ENCODE peak calls at places on chromosome 21, in four cellular contexts. O is anterior cingulate cortex, E is endodermal cell, Q is neural progenitor cell. B is an unnamed sample.
A peak's percentile ranks its signal among the peaks of the same experiment; 100 is the strongest.

GRCh38 chr21:26782754-26783153 is 62.5 kb downstream of the ADAMTS1 start:
- DNase-seq in O (no peak), Q (no peak), E (no peak), B (no peak)

GRCh38 chr21:42722808-42723470 is 69.5 kb downstream of the PDE9A start:
- DNase-seq in Q (no peak), E (no peak), O (no peak), B (no peak)

GRCh38 chr21:26191609-26192008 is 21.0 kb upstream of the APP start:
- DNase-seq in Q (no peak), O (no peak), E (no peak), B (no peak)

GRCh38 chr21:42107881-42108553 is 36.9 kb downstream of the UMODL1 start:
- DNase-seq in E (peak; percentile 91), O (no peak), Q (peak; percentile 81), B (peak; percentile 30)

GRCh38 chr21:42535602-42536171 is 22.0 kb downstream of the SLC37A1 start:
- DNase-seq in O (no peak), Q (no peak), E (no peak), B (no peak)

GRCh38 chr21:46667735-46668380 is 32.4 kb downstream of the PRMT2 start:
- DNase-seq in E (peak; percentile 85), O (no peak), Q (peak; percentile 79), B (no peak)

GRCh38 chr21:45358261-45358670 is 46.7 kb upstream of the COL18A1 start:
- DNase-seq in E (no peak), O (no peak), Q (no peak), B (no peak)

GRCh38 chr21:43303240-43304178 is 123.4 kb downstream of the SIK1 start:
- DNase-seq in E (no peak), Q (no peak), O (no peak), B (no peak)

GRCh38 chr21:25862596-25862995 is 127.8 kb downstream of the GABPA start:
- DNase-seq in E (no peak), Q (peak; percentile 32), O (no peak), B (no peak)

GRCh38 chr21:33760641-33761103 is 118.4 kb downstream of the ITSN1 start:
- DNase-seq in O (no peak), Q (no peak), E (no peak), B (no peak)

GRCh38 chr21:34878940-34879339 is 170.2 kb downstream of the RUNX1 start:
- DNase-seq in Q (no peak), O (no peak), E (no peak), B (no peak)

B was measured in NCI-H774.